ENCODE peak calls at places on chromosomes 1 and 21, in four cellular contexts. Z is H1, A is K562, E is HCT116. Q is an unnamed sample.

GRCh38 chr1:3678361-3679097 is 26.2 kb downstream of the TP73 start:
- DNase-seq in E (no peak), Z (no peak), A (no peak), Q (no peak)

GRCh38 chr1:222994506-222995229 is 148.4 kb downstream of the TLR5 start:
- DNase-seq in Z (no peak), E (no peak), A (no peak), Q (no peak)

GRCh38 chr1:26278835-26279597 is 870 bp upstream of the SH3BGRL3 start:
- DNase-seq in E (no peak), A (peak), Z (no peak), Q (no peak)

GRCh38 chr1:37932759-37933158 is 14.1 kb downstream of the INPP5B start:
- DNase-seq in E (no peak), A (peak), Z (no peak), Q (no peak)

GRCh38 chr1:101207891-101208290 is 28.9 kb upstream of the S1PR1 start:
- DNase-seq in Z (no peak), A (no peak), E (no peak), Q (no peak)

GRCh38 chr1:172717722-172718455 is 59.0 kb downstream of the FASLG start:
- DNase-seq in A (peak), Z (no peak), E (no peak), Q (no peak)

GRCh38 chr1:208179303-208179702 is 64.9 kb downstream of the PLXNA2 start:
- DNase-seq in E (no peak), Z (no peak), A (peak), Q (no peak)

GRCh38 chr1:201750934-201751333 is 78.0 kb upstream of the IPO9 start:
- DNase-seq in A (no peak), E (no peak), Z (no peak), Q (no peak)

GRCh38 chr1:205042911-205043806 is at the start of gene CNTN2:
- DNase-seq in Z (no peak), A (no peak), E (no peak), Q (no peak)

GRCh38 chr1:202615501-202616354 is 94.5 kb downstream of the SYT2 start:
- DNase-seq in A (no peak), Z (no peak), E (no peak), Q (no peak)

GRCh38 chr1:65147424-65148177 is 402 bp upstream of the AK4 start:
- DNase-seq in E (no peak), Z (no peak), A (peak), Q (peak)

GRCh38 chr1:118504231-118504644 is 319.2 kb upstream of the SPAG17 start:
- DNase-seq in Z (no peak), A (no peak), E (no peak), Q (no peak)

GRCh38 chr1:97050501-97050900 is 328.9 kb downstream of the PTBP2 start:
- DNase-seq in E (peak), A (no peak), Z (no peak), Q (peak)

GRCh38 chr1:110196917-110197782 is 13.0 kb upstream of the KCNC4 start:
- DNase-seq in A (peak), E (peak), Z (no peak), Q (peak)

GRCh38 chr1:167491586-167492408 is 26.5 kb downstream of the CD247 start:
- DNase-seq in Z (no peak), E (no peak), A (peak), Q (no peak)

GRCh38 chr1:45493116-45493697 is 2.2 kb upstream of the TESK2 start:
- DNase-seq in A (peak), Z (no peak), E (peak), Q (peak)

GRCh38 chr21:46006547-46007497 is 25.3 kb downstream of the COL6A1 start:
- DNase-seq in E (no peak), A (no peak), Z (no peak), Q (no peak)

GRCh38 chr1:244599937-244600350 is 53.0 kb upstream of the DESI2 start:
- DNase-seq in A (peak), E (peak), Z (no peak), Q (no peak)

GRCh38 chr21:35220301-35220700 is 171.2 kb upstream of the RUNX1 start:
- DNase-seq in E (no peak), Z (no peak), A (no peak), Q (no peak)

GRCh38 chr1:81345110-81345509 is 455.6 kb upstream of the ADGRL2 start:
- DNase-seq in Z (no peak), E (no peak), A (no peak), Q (no peak)

GRCh38 chr1:17488977-17489739 is 49.7 kb upstream of the RCC2 start:
- DNase-seq in Z (no peak), E (no peak), A (peak), Q (no peak)

GRCh38 chr1:208254862-208255261 is 10.7 kb upstream of the PLXNA2 start:
- DNase-seq in E (no peak), Z (no peak), A (no peak), Q (no peak)

GRCh38 chr1:244388961-244389360 is 62.7 kb downstream of the ADSS2 start:
- DNase-seq in Z (no peak), A (no peak), E (no peak), Q (no peak)

GRCh38 chr21:18991846-18992245 is 588.3 kb upstream of the TMPRSS15 start:
- DNase-seq in Z (no peak), E (no peak), A (no peak), Q (no peak)

GRCh38 chr1:90831910-90832309 is 114.8 kb upstream of the BARHL2 start:
- DNase-seq in Z (no peak), A (peak), E (no peak), Q (no peak)

GRCh38 chr1:178094752-178095645 is 1.1 kb downstream of the RASAL2 start:
- DNase-seq in E (no peak), A (no peak), Z (no peak), Q (no peak)

GRCh38 chr1:108669679-108670078 is 8.8 kb upstream of the HENMT1 start:
- DNase-seq in A (no peak), E (no peak), Z (no peak), Q (no peak)

GRCh38 chr21:39581414-39581813 is 31.3 kb upstream of the B3GALT5 start:
- DNase-seq in E (no peak), A (no peak), Z (no peak), Q (no peak)

GRCh38 chr1:178172939-178173338 is 79.0 kb downstream of the RASAL2 start:
- DNase-seq in Z (no peak), E (no peak), A (no peak), Q (no peak)

GRCh38 chr21:36320421-36321324 is 676 bp downstream of the MORC3 start:
- DNase-seq in A (peak), Z (no peak), E (peak), Q (peak)

GRCh38 chr1:6037338-6037762 is 8.3 kb upstream of the KCNAB2 start:
- DNase-seq in E (no peak), A (no peak), Z (no peak), Q (no peak)

GRCh38 chr21:23585419-23585818 is 2021.9 kb downstream of the MRPL39 start:
- DNase-seq in Z (no peak), A (no peak), E (no peak), Q (no peak)

DNA sequence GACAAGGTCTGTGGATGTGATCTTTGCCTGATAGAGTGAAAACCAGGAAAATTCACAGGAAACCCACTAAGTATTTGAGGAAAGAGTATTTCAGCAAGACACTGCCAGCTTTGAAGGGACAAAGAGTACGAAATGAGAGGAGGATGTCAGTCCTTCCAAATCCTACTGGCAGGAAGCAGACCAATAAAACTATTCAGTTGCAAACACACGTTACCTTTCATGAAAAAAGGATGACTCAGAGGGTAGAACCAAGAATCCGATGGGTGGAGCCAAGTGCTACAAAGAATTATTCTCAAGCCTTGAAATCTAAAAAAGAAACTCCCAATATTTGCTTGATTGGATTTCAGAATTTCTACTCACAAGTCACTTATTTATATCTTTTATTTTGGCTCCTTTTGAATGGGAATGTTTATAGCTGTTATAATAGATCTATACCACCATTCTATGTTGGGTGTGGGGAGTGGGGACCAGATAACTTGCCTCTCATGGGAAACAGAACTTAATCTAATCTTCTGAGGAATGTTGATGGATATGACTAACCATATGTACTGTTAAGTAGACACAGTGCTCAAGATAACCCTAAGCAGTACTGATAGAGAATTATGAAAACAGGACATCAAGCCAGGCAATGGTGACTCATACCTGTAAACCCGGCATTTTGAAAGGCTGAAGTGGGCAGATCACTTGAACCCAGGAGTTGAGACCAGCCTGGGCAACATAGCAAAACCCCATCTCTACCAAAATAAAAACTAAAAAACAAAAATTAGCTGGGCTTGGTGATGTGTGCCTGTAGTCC is 19.3 kb upstream of the HEATR1 start:
- DNase-seq in A (no peak), E (no peak), Z (no peak), Q (no peak)
- TF ChIP-seq JUND in A (no peak), E (no peak), Z (peak), Q (no peak)

GRCh38 chr1:192632641-192633532 is 3.1 kb upstream of the RGS13 start:
- DNase-seq in Z (no peak), A (no peak), E (no peak), Q (no peak)

GRCh38 chr1:192635041-192635440 is 906 bp upstream of the RGS13 start:
- DNase-seq in E (no peak), Z (no peak), A (no peak), Q (no peak)

GRCh38 chr1:192632188-192632587 is 3.8 kb upstream of the RGS13 start:
- DNase-seq in Z (no peak), E (no peak), A (no peak), Q (no peak)

GRCh38 chr1:192631749-192632148 is 4.2 kb upstream of the RGS13 start:
- DNase-seq in E (no peak), Z (no peak), A (no peak), Q (no peak)

GRCh38 chr1:192633533-192634258 is 2.3 kb upstream of the RGS13 start:
- DNase-seq in A (no peak), E (peak), Z (no peak), Q (no peak)
- TF ChIP-seq JUND in A (no peak), E (peak), Z (no peak), Q (no peak)

DNA sequence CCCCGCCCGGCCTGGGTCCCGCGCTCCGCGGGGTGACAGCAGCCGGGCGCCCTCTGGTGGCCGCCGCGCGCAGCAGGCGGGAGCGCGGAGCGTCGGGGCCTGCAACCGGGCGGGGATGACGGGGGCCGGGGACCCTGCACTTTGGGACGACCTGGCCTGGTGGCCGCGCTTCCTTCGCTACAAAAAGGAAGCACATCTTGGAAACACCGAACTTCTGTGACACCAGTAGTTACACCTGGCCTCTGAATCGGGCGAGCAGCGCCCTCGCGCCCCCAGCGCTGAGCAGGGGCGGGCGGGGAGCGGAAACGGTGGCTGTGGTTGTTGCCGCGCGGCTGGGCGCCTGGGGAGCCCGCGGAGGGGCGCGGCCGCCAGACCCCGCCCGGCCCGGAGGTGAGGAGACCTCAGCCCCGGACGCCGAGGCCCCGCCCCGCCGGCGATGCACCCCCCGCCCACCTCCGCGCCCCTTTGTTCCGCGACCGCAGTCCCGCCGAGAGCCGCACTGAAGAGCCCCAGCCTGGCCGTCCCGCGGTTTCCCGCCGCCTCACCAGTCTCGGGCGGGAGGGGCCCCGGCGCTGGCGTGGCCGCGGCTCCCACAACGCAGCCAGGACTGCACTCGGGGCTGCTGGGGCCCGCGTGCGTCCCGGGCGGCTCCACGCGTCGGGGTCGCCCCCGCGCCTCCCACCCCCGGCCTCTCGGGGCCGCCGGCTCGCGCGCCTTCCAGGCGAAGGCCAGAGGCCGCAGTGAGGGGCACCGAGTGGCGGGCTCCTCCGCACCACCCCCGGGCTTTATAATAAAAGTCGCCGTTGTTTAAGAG is 59.3 kb downstream of the H3-3A start:
- DNase-seq in Z (no peak), E (no peak), A (peak), Q (peak)
- TF ChIP-seq JUND in Z (no peak), E (no peak), A (peak), Q (no peak)

DNA sequence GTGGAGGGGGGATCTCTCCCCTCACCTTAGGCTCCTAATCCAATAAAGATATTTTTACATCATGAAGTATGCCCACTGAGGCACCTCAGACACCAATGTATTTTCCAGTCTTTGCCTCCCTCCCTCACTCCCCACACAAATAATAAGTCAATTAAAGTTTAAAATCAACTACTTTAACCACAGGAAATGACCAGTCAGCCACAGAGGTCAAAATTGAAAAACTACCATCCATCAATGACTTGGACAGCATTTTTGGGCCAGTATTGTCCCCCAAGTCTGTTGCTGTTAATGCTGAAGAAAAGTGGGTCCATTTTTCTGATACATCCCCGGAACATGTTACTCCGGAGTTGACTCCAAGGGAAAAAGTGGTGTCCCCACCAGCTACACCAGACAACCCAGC is 70.6 kb upstream of the DYNLT5 start:
- DNase-seq in E (no peak), Z (no peak), A (no peak), Q (no peak)
- TF ChIP-seq JUND in E (no peak), Z (no peak), A (no peak), Q (no peak)

GRCh38 chr1:115478933-115479551 is 141.0 kb upstream of the NGF start:
- DNase-seq in Z (no peak), E (no peak), A (no peak), Q (peak)
- TF ChIP-seq JUND in Z (no peak), E (no peak), A (no peak), Q (no peak)

GRCh38 chr1:92184632-92185031 is 33.1 kb upstream of the C1orf146 start:
- DNase-seq in Z (no peak), A (no peak), E (no peak), Q (no peak)
- TF ChIP-seq JUND in Z (no peak), A (no peak), E (no peak), Q (no peak)

DNA sequence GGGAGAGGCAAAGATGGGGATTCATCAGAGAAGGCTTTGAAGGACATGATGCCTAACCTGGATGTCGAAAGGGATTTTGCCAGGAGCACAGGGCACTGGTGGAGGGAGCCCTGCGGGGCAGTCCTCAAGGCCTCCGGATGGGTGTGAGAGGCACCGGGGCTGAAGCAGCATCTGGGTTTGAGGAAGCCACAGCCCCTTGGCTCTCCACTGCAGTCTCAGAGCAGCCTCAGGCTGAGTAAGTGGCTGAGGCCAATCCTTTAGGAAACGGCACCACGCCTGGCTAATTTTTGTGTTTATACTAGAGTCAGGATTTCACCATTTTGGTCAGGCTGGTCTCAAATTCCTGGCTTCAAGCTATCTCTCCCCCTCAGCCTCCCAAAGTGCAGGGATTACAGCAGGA is 12.0 kb downstream of the ERVH48-1 start:
- DNase-seq in E (no peak), A (no peak), Z (no peak), Q (no peak)
- TF ChIP-seq JUND in E (no peak), A (no peak), Z (no peak), Q (no peak)

GRCh38 chr1:15172405-15173259 is 19.1 kb downstream of the TMEM51 start:
- DNase-seq in A (no peak), E (no peak), Z (no peak), Q (no peak)
- TF ChIP-seq JUND in A (no peak), E (no peak), Z (no peak), Q (no peak)

DNA sequence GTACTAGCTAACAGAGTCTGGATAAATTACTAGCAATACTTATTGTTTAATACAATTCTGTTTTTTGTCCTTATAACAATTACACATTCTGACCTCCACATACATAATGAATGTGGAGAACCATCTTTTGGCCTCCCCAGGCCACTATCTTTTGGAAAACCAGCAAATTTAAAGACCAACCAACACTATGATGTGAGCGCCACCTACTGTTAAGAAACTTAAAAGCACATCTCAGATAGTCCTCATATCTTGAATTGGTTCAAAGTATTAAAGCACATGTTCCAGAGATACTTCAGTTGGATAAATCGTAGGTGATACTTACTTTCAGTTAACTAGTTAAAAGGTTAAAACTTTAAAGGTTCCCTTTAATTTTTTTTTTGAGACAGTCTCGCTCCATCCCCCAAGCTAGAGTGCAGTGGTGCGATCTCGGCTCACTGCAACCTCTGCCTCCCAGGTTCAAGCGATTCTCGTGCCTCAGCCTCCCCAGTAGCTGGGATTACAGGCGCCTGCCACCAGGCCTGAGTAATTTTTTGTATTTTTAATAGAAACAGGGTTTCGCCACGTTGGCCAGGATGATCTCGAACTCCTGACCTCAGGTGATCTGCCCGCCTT is 29.3 kb upstream of the USP1 start:
- DNase-seq in Z (no peak), A (peak), E (peak), Q (peak)
- TF ChIP-seq JUND in Z (no peak), A (no peak), E (no peak), Q (no peak)